ENCODE peak calls at places on chromosomes 16 and 17, in six cellular contexts. P, Q, M, A, H and O are unnamed samples.

GRCh38 chr16:88739139-88739974 is 33.1 kb downstream of the CTU2 start:
- DNase-seq in H (no peak), Q (no peak), A (no peak), M (no peak), P (no peak), O (no peak)

GRCh38 chr16:87635541-87636049 is 33.3 kb downstream of the JPH3 start:
- DNase-seq in M (no peak), P (peak; percentile 15), A (peak; percentile 65), Q (peak; percentile 89), H (peak; percentile 47), O (peak; percentile 89)

GRCh38 chr16:51697454-51697853 is 546.4 kb upstream of the SALL1 start:
- DNase-seq in Q (no peak), A (no peak), M (no peak), H (no peak), P (no peak), O (no peak)

GRCh38 chr17:7844292-7845154 is 10.3 kb upstream of the TMEM88 start:
- DNase-seq in A (peak; percentile 91), M (peak; percentile 68), H (peak; percentile 92), P (peak; percentile 92), Q (peak; percentile 95), O (peak; percentile 80)

GRCh38 chr17:1143573-1143972 is 36.2 kb downstream of the ABR start:
- DNase-seq in H (no peak), P (no peak), Q (no peak), A (no peak), M (no peak), O (no peak)

GRCh38 chr17:69523252-69523861 is 108.9 kb downstream of the MAP2K6 start:
- DNase-seq in A (peak; percentile 7), Q (peak; percentile 28), M (peak; percentile 55), H (peak; percentile 58), P (peak; percentile 76), O (peak; percentile 44)

GRCh38 chr17:15249487-15249886 is 15.6 kb downstream of the PMP22 start:
- DNase-seq in H (no peak), A (no peak), M (no peak), Q (no peak), P (no peak), O (no peak)

GRCh38 chr16:1169285-1170075 is 16.6 kb downstream of the CACNA1H start:
- DNase-seq in P (no peak), A (no peak), H (no peak), M (no peak), Q (no peak), O (no peak)

GRCh38 chr17:9672266-9672665 is 26.9 kb downstream of the USP43 start:
- DNase-seq in M (no peak), P (no peak), Q (no peak), A (no peak), H (no peak), O (no peak)

GRCh38 chr16:89574681-89575246 is 794 bp upstream of the CPNE7 start:
- DNase-seq in A (peak; percentile 93), Q (peak; percentile 92), M (no peak), P (peak; percentile 63), H (no peak), O (peak; percentile 86)

GRCh38 chr16:1074379-1074649 is 1.8 kb downstream of the SSTR5 start:
- DNase-seq in Q (no peak), A (no peak), P (no peak), M (no peak), H (no peak), O (no peak)

GRCh38 chr17:42779942-42780815 is at the start of gene WNK4:
- DNase-seq in M (no peak), A (peak; percentile 98), P (peak; percentile 23), Q (no peak), H (peak; percentile 98), O (no peak)

GRCh38 chr17:64028874-64029464 is 8.5 kb upstream of the ICAM2 start:
- DNase-seq in H (peak; percentile 61), Q (peak; percentile 68), A (peak; percentile 63), M (no peak), P (peak; percentile 67), O (peak; percentile 69)

GRCh38 chr16:67283826-67284555 is 4.7 kb downstream of the PLEKHG4 start:
- DNase-seq in Q (no peak), H (no peak), M (no peak), A (no peak), P (no peak), O (no peak)

GRCh38 chr17:40963838-40964237 is 2.9 kb downstream of the KRT39 start:
- DNase-seq in H (no peak), Q (peak; percentile 46), P (peak; percentile 14), A (peak; percentile 40), M (no peak), O (peak; percentile 6)

GRCh38 chr16:2740476-2740875 is 12.0 kb upstream of the SRRM2 start:
- DNase-seq in H (no peak), A (no peak), Q (no peak), P (no peak), M (no peak), O (no peak)

GRCh38 chr16:53207810-53208752 is 153.3 kb downstream of the CHD9 start:
- DNase-seq in A (peak; percentile 93), H (peak; percentile 72), M (peak; percentile 69), P (peak; percentile 88), Q (peak; percentile 84), O (peak; percentile 95)

GRCh38 chr16:52004343-52004742 is 542.6 kb downstream of the TOX3 start:
- DNase-seq in A (no peak), H (no peak), P (no peak), M (no peak), Q (no peak), O (no peak)

GRCh38 chr17:27463235-27463677 is 7.0 kb downstream of the KSR1 start:
- DNase-seq in H (no peak), A (no peak), P (no peak), Q (no peak), M (no peak), O (no peak)

GRCh38 chr17:4304417-4305027 is 40.7 kb upstream of the ANKFY1 start:
- DNase-seq in P (peak; percentile 51), M (no peak), A (peak; percentile 55), H (peak; percentile 41), Q (peak; percentile 74), O (peak; percentile 48)

GRCh38 chr16:49048557-49048956 is 233.1 kb downstream of the CBLN1 start:
- DNase-seq in Q (no peak), M (no peak), P (no peak), H (peak; percentile 13), A (no peak), O (no peak)

GRCh38 chr17:28124962-28125361 is 82.5 kb downstream of the NLK start:
- DNase-seq in M (no peak), H (no peak), A (no peak), Q (no peak), P (no peak), O (no peak)

GRCh38 chr17:49798182-49798581 is 9.7 kb downstream of the KAT7 start:
- DNase-seq in Q (no peak), A (no peak), H (no peak), M (no peak), P (no peak), O (no peak)

GRCh38 chr17:1647802-1648581 is 1.7 kb downstream of the RILP start:
- DNase-seq in Q (no peak), H (no peak), A (no peak), M (no peak), P (peak; percentile 40), O (no peak)

GRCh38 chr16:2484898-2485508 is 10.1 kb downstream of the TBC1D24 start:
- DNase-seq in Q (no peak), A (peak; percentile 69), P (no peak), M (no peak), H (peak; percentile 95), O (no peak)

GRCh38 chr16:57240872-57241271 is 4.2 kb upstream of the ARL2BP start:
- DNase-seq in Q (no peak), A (no peak), H (no peak), P (no peak), M (no peak), O (peak; percentile 67)

GRCh38 chr16:71807905-71808592 is 585 bp downstream of the AP1G1 start:
- DNase-seq in H (no peak), M (no peak), A (peak; percentile 68), P (peak; percentile 55), Q (peak; percentile 29), O (peak; percentile 55)

GRCh38 chr16:81140930-81141780 is 45.0 kb upstream of the GCSH start:
- DNase-seq in P (no peak), A (peak; percentile 57), H (peak; percentile 82), M (no peak), Q (no peak), O (peak; percentile 18)

DNA sequence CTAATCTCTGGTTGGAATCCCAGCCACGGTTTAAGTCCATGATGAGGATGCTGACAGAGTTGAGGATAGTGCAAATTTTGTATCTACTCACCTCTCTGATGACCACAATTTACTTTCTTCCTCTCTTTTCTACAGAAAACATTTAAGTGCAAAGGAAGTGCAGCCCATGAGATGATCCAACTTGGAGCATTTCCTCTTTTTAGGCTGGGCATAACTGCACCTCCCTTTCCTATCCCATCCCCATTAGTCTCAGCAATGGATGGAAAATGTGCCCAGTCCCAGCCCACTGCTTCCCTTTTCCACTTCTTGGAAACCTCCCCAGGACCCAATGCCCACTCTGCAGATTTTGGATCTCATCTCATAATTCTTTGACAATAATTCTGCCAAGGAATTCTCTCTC is 16.6 kb upstream of the CCL8 start:
- DNase-seq in Q (no peak), A (no peak), H (no peak), M (no peak), P (no peak), O (no peak)
- TF ChIP-seq POLR2A in Q (no peak), A (no peak), H (no peak), M (no peak), P (no peak), O (no peak)

DNA sequence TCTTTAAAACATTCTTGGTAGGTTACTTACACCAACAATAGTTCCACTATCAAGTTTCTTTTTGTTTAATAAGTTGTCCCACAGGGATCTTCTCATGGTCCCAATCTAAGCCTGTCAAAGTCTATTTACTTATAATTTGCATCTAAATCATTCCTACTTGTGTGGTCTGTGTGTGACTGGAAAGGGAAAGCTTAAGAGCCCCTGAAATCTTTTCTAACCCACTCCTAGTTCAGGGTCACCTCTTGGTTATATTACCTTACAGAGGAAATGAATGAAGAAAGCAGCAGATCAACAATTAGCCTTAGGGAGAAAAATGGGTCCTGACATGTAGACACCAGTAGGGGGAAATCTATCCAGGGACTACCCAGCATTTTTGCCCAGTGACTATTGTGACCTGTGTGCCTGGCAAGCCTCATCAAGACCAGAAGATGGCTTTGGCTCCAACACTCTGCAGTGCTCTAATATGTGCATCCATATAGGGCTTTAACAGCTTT is 110.4 kb upstream of the HAS3 start:
- DNase-seq in P (peak; percentile 53), H (peak; percentile 78), Q (peak; percentile 55), M (no peak), A (no peak), O (peak; percentile 52)
- TF ChIP-seq MYC in P (no peak), H (no peak), Q (no peak), M (no peak), A (no peak), O (no peak)

GRCh38 chr17:76240461-76241204 is at the start of gene RNF157:
- DNase-seq in A (peak; percentile 92), H (peak; percentile 17), M (no peak), Q (peak; percentile 81), P (peak; percentile 53), O (peak; percentile 40)
- TF ChIP-seq POLR2A in A (peak; percentile 79), H (no peak), M (no peak), Q (peak; percentile 33), P (no peak), O (no peak)

DNA sequence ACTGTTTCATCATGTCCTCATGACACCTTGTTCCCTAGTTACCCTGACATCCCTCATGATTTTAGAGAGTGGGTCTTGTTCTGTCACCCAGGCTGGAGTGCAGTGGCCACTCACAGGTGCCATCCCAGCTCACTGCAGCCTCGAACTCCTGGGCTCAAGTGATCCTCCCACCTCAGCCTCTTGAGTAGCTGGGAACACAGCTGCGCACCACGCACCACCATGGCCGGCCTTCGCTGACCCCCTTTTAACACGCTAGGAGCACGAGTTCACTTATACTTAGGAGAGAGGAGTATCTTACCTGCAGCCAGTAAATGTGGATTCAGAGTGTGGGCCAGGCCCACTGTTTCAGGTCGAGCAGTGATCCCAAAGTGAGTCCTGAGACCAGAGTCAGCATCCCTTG is 21.4 kb downstream of the NT5M start:
- DNase-seq in Q (no peak), P (no peak), H (no peak), M (no peak), A (no peak), O (no peak)
- TF ChIP-seq MYC in Q (no peak), P (no peak), H (no peak), M (no peak), A (no peak), O (no peak)